ENCODE peak calls at places on chromosomes 1 and 21, in five cellular contexts. One of them, this sample, is unnamed.

GRCh38 chr1:78672428-78672827 is 22.8 kb downstream of the IFI44 start:
- DNase-seq in small intestine: no peak
- DNase-seq in HFF-Myc: no peak
- DNase-seq in RCC 7860: no peak
- DNase-seq in T-helper 2 cell: no peak
- DNase-seq in this sample: no peak

GRCh38 chr1:2989976-2990375 is 31.3 kb upstream of the ACTRT2 start:
- DNase-seq in small intestine: no peak
- DNase-seq in HFF-Myc: no peak
- DNase-seq in RCC 7860: no peak
- DNase-seq in T-helper 2 cell: no peak
- DNase-seq in this sample: no peak

GRCh38 chr1:29811247-29811646 is 574.9 kb downstream of the PTPRU start:
- DNase-seq in small intestine: no peak
- DNase-seq in HFF-Myc: no peak
- DNase-seq in RCC 7860: no peak
- DNase-seq in T-helper 2 cell: no peak
- DNase-seq in this sample: no peak

GRCh38 chr21:38244885-38245869 is 11.6 kb upstream of the KCNJ15 start:
- DNase-seq in small intestine: peak; percentile 52
- DNase-seq in HFF-Myc: peak; percentile 98
- DNase-seq in RCC 7860: peak; percentile 99
- DNase-seq in T-helper 2 cell: peak; percentile 1
- DNase-seq in this sample: peak; percentile 43

GRCh38 chr1:30378991-30379581 is 344.3 kb downstream of the MATN1 start:
- DNase-seq in small intestine: no peak
- DNase-seq in HFF-Myc: peak; percentile 82
- DNase-seq in RCC 7860: peak; percentile 79
- DNase-seq in T-helper 2 cell: no peak
- DNase-seq in this sample: no peak

GRCh38 chr1:77465139-77465538 is 183.3 kb downstream of the AK5 start:
- DNase-seq in small intestine: no peak
- DNase-seq in HFF-Myc: no peak
- DNase-seq in RCC 7860: no peak
- DNase-seq in T-helper 2 cell: no peak
- DNase-seq in this sample: no peak

GRCh38 chr1:228376651-228377631 is 29.7 kb downstream of the TRIM11 start:
- DNase-seq in small intestine: no peak
- DNase-seq in HFF-Myc: no peak
- DNase-seq in RCC 7860: no peak
- DNase-seq in T-helper 2 cell: no peak
- DNase-seq in this sample: no peak

GRCh38 chr21:27532081-27532480 is 565.2 kb upstream of the ADAMTS5 start:
- DNase-seq in small intestine: peak; percentile 29
- DNase-seq in HFF-Myc: peak; percentile 29
- DNase-seq in RCC 7860: peak; percentile 75
- DNase-seq in T-helper 2 cell: no peak
- DNase-seq in this sample: no peak

GRCh38 chr1:248688527-248689298 is 13.9 kb downstream of the OR14I1 start:
- DNase-seq in small intestine: no peak
- DNase-seq in HFF-Myc: no peak
- DNase-seq in RCC 7860: no peak
- DNase-seq in T-helper 2 cell: no peak
- DNase-seq in this sample: no peak

GRCh38 chr1:162822391-162823200 is 32.1 kb downstream of the HSD17B7 start:
- DNase-seq in small intestine: peak; percentile 17
- DNase-seq in HFF-Myc: no peak
- DNase-seq in RCC 7860: no peak
- DNase-seq in T-helper 2 cell: no peak
- DNase-seq in this sample: no peak

GRCh38 chr1:113835686-113836290 is 23.5 kb upstream of the RSBN1 start:
- DNase-seq in small intestine: peak; percentile 64
- DNase-seq in HFF-Myc: no peak
- DNase-seq in RCC 7860: peak; percentile 43
- DNase-seq in T-helper 2 cell: no peak
- DNase-seq in this sample: no peak

GRCh38 chr1:55331355-55331754 is 116.2 kb upstream of the USP24 start:
- DNase-seq in small intestine: no peak
- DNase-seq in HFF-Myc: peak; percentile 40
- DNase-seq in RCC 7860: no peak
- DNase-seq in T-helper 2 cell: no peak
- DNase-seq in this sample: no peak

GRCh38 chr1:48470506-48470905 is 1.5 kb downstream of the SPATA6 start:
- DNase-seq in small intestine: peak; percentile 35
- DNase-seq in HFF-Myc: no peak
- DNase-seq in RCC 7860: no peak
- DNase-seq in T-helper 2 cell: no peak
- DNase-seq in this sample: no peak

GRCh38 chr1:17216078-17216477 is 11.2 kb downstream of the PADI1 start:
- DNase-seq in small intestine: no peak
- DNase-seq in HFF-Myc: no peak
- DNase-seq in RCC 7860: no peak
- DNase-seq in T-helper 2 cell: no peak
- DNase-seq in this sample: no peak

GRCh38 chr1:66464802-66465201 is 69.2 kb upstream of the SGIP1 start:
- DNase-seq in small intestine: no peak
- DNase-seq in HFF-Myc: peak; percentile 56
- DNase-seq in RCC 7860: peak; percentile 80
- DNase-seq in T-helper 2 cell: no peak
- DNase-seq in this sample: peak; percentile 25

GRCh38 chr1:28173151-28173979 is 3.1 kb downstream of the PTAFR start:
- DNase-seq in small intestine: no peak
- DNase-seq in HFF-Myc: no peak
- DNase-seq in RCC 7860: no peak
- DNase-seq in T-helper 2 cell: no peak
- DNase-seq in this sample: no peak

GRCh38 chr1:86914998-86915736 is 732 bp downstream of the HS2ST1 start:
- DNase-seq in small intestine: peak; percentile 70
- DNase-seq in HFF-Myc: peak; percentile 19
- DNase-seq in RCC 7860: no peak
- DNase-seq in T-helper 2 cell: peak; percentile 10
- DNase-seq in this sample: peak; percentile 17